ENCODE peak calls at places on chromosomes 12 and 14, in four cellular contexts. O is WTC11, M is lower lobe of right lung, L is left ventricle myocardium inferior. S is an unnamed sample.

GRCh38 chr12:28507867-28508266 is 317.6 kb downstream of the CCDC91 start:
- DNase-seq in L (no peak), M (no peak), O (no peak), S (no peak)

GRCh38 chr14:34098045-34098984 is 147.4 kb upstream of the EGLN3 start:
- DNase-seq in M (no peak), L (no peak), O (peak), S (peak)

GRCh38 chr12:1054103-1054838 is 63.2 kb downstream of the ERC1 start:
- DNase-seq in O (no peak), L (no peak), M (no peak), S (no peak)

GRCh38 chr12:105561981-105562726 is 231.7 kb downstream of the C12orf75 start:
- DNase-seq in O (no peak), M (no peak), L (peak), S (no peak)

GRCh38 chr14:58747181-58747580 is 109.4 kb downstream of the DACT1 start:
- DNase-seq in O (no peak), L (no peak), M (peak), S (no peak)

GRCh38 chr12:18439541-18439940 is 178.2 kb downstream of the PIK3C2G start:
- DNase-seq in L (no peak), O (no peak), M (no peak), S (no peak)

GRCh38 chr12:99983721-99984258 is 946 bp downstream of the ANKS1B start:
- DNase-seq in M (no peak), L (no peak), O (no peak), S (no peak)

GRCh38 chr12:6987956-6988573 is 17.4 kb downstream of the EMG1 start:
- DNase-seq in M (peak), L (no peak), O (no peak), S (no peak)

GRCh38 chr12:89671469-89671868 is 37.2 kb downstream of the ATP2B1 start:
- DNase-seq in L (no peak), M (no peak), O (no peak), S (no peak)

GRCh38 chr12:98574110-98574509 is 19.4 kb upstream of the SLC25A3 start:
- DNase-seq in O (no peak), M (no peak), L (no peak), S (no peak)

GRCh38 chr14:30601579-30601916 is 20.6 kb upstream of the SCFD1 start:
- DNase-seq in O (no peak), L (no peak), M (no peak), S (no peak)

GRCh38 chr12:93020225-93020997 is 91.3 kb upstream of the EEA1 start:
- DNase-seq in L (no peak), O (no peak), M (no peak), S (no peak)

DNA sequence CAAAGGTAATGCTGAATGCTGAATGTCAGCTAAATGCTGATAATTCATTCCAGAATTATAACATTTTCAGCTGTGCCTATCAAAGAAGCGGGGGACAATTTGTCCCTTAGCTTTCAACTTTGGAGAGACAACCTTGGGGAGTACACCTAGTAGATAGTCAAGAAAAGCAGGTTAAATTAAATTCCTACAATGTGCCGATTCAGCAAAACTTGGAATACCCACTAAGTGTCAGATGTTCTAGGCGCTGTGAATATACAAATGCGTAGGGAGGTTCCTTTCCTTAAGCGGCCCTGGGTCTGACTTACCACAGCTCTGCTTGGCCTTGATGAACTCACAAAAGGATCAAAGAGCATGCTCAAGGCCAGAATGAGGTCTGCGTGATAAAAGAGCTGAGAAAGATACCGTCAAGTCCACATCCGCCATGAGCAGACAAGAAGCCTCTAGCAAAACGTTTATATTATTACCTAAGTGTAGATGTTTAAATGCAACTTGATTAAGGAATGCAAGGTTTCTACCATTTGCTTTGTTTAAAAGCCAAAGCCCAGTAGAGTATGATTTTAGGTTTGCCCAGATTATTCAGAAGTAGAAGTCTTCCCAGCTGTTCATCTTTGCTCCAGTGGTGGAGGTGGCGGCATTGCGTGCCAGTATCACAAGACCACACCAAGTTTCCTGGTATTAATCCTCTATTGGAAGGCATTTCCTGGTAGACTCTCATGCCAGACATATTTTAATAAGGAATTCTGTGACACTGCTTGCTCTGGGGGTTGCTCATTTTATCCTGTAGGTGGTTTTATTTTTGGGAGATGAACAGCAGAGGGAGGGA is 368.6 kb downstream of the DPF3 start:
- DNase-seq in M (no peak), O (no peak), L (no peak), S (no peak)
- TF ChIP-seq CTCF in M (no peak), O (no peak), L (no peak), S (no peak)

DNA sequence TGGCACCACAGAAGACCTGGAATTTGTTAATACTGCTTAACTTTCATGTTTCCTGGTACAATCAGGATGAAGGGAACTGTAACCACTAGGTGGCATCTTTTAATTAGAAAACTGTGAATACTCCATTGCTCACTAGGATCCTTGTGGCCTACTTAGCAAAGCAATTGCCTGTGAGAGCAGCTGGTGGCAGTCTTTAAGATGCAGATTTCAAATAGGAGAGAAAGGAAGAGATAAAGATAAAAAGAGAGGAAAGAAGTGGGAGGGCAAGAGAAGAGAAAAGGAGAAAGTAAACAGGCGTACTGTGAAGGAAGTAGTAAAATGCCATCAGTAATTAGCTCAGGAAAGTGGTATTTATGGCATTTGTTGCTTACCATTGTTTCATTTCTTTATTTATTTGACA is 114.5 kb downstream of the RAD51B start:
- DNase-seq in O (peak), M (no peak), L (no peak), S (no peak)
- TF ChIP-seq CTCF in O (no peak), M (peak), L (peak), S (peak)

DNA sequence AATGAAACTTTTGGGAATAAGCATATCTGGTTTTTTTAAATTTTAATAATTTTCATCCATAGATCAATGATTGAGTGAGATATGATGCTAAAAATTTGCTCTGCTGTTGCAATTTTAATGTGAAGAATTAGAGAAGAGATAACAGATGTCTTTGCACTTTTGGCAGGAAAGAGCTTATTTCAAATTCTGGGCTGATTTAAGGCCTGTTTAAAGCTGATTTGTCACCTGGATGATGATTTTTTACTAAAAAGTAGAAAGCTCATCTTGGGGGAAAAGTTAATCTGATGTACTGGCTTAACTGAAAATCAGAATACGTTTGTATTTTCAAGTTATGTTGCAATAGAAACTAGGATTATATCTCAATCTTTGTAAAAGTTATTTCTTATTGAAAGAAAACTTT is 268.9 kb upstream of the NOVA1 start:
- DNase-seq in O (no peak), M (no peak), L (no peak), S (no peak)
- TF ChIP-seq CTCF in O (no peak), M (no peak), L (no peak), S (no peak)

GRCh38 chr14:61620130-61620946 is 75.0 kb upstream of the HIF1A start:
- DNase-seq in O (no peak), L (no peak), M (no peak), S (no peak)
- TF ChIP-seq CTCF in O (no peak), L (no peak), M (no peak), S (no peak)

S was measured in mesothelial cell of epicardium.